ENCODE peak calls at places on chromosome 11, in four cellular contexts. U is IMR-90, O is H1, R is H9. X is an unnamed sample.

GRCh38 chr11:122754553-122755322 is 83.6 kb upstream of the CRTAM start:
- DNase-seq in U (no peak), O (peak), R (peak), X (peak)

GRCh38 chr11:130732476-130732875 is 183.8 kb downstream of the SNX19 start:
- DNase-seq in U (peak), O (no peak), R (no peak), X (no peak)

GRCh38 chr11:86126862-86127261 is 58.0 kb upstream of the PICALM start:
- DNase-seq in U (no peak), O (no peak), R (no peak), X (no peak)

GRCh38 chr11:111635706-111636045 is 33.4 kb downstream of the SIK2 start:
- DNase-seq in U (peak), O (no peak), R (no peak), X (no peak)

GRCh38 chr11:69086741-69087524 is 38.2 kb downstream of the TPCN2 start:
- DNase-seq in U (no peak), O (no peak), R (no peak), X (no peak)

GRCh38 chr11:83778598-83778997 is 492.4 kb upstream of the CCDC90B start:
- DNase-seq in U (no peak), O (no peak), R (no peak), X (no peak)

GRCh38 chr11:69425895-69426544 is 55.4 kb upstream of the LINC01488 start:
- DNase-seq in U (no peak), O (no peak), R (no peak), X (no peak)

GRCh38 chr11:12529041-12529440 is 145.2 kb upstream of the TEAD1 start:
- DNase-seq in U (no peak), O (no peak), R (no peak), X (no peak)

GRCh38 chr11:22539851-22540376 is 85.7 kb downstream of the FANCF start:
- DNase-seq in U (peak), O (no peak), R (no peak), X (peak)

GRCh38 chr11:134818531-134818930 is 406.5 kb upstream of the B3GAT1 start:
- DNase-seq in U (no peak), O (peak), R (peak), X (peak)

GRCh38 chr11:12629601-12630313 is 44.5 kb upstream of the TEAD1 start:
- DNase-seq in U (peak), O (no peak), R (no peak), X (no peak)

GRCh38 chr11:45617886-45618601 is 47.4 kb downstream of the CHST1 start:
- DNase-seq in U (no peak), O (no peak), R (no peak), X (peak)

GRCh38 chr11:12270215-12270797 is 107.1 kb upstream of the PARVA start:
- DNase-seq in U (no peak), O (no peak), R (no peak), X (no peak)

GRCh38 chr11:90423378-90423777 is 200.5 kb upstream of the CHORDC1 start:
- DNase-seq in U (no peak), O (no peak), R (no peak), X (no peak)

GRCh38 chr11:66864924-66865697 is 8.2 kb downstream of the LRFN4 start:
- DNase-seq in U (no peak), O (no peak), R (no peak), X (no peak)

GRCh38 chr11:22459053-22459452 is 120.9 kb downstream of the SLC17A6 start:
- DNase-seq in U (peak), O (no peak), R (no peak), X (peak)

GRCh38 chr11:120066738-120067303 is 71.1 kb downstream of the TRIM29 start:
- DNase-seq in U (no peak), O (no peak), R (no peak), X (no peak)

GRCh38 chr11:46286789-46287188 is 9.3 kb downstream of the CREB3L1 start:
- DNase-seq in U (no peak), O (no peak), R (no peak), X (no peak)

GRCh38 chr11:17244046-17244445 is 32.5 kb upstream of the NUCB2 start:
- DNase-seq in U (no peak), O (no peak), R (no peak), X (no peak)

GRCh38 chr11:57496109-57496820 is 19.2 kb downstream of the SLC43A1 start:
- DNase-seq in U (no peak), O (no peak), R (no peak), X (no peak)

GRCh38 chr11:102761646-102762238 is 18.7 kb downstream of the MMP10 start:
- DNase-seq in U (no peak), O (no peak), R (no peak), X (peak)

GRCh38 chr11:113106507-113106906 is 145.3 kb downstream of the NCAM1 start:
- DNase-seq in U (peak), O (no peak), R (no peak), X (no peak)

GRCh38 chr11:6911946-6912345 is 8.9 kb upstream of the OR2D3 start:
- DNase-seq in U (peak), O (no peak), R (no peak), X (no peak)

GRCh38 chr11:63765688-63766241 is 2.8 kb downstream of the ZFTA start:
- DNase-seq in U (no peak), O (no peak), R (no peak), X (no peak)

GRCh38 chr11:79083346-79083745 is 357.5 kb downstream of the TENM4 start:
- DNase-seq in U (peak), O (no peak), R (no peak), X (no peak)

GRCh38 chr11:29351301-29351873 is 665.4 kb downstream of the KCNA4 start:
- DNase-seq in U (no peak), O (no peak), R (no peak), X (no peak)

GRCh38 chr11:15667127-15667725 is 552.5 kb downstream of the INSC start:
- DNase-seq in U (peak), O (no peak), R (no peak), X (no peak)

GRCh38 chr11:65419773-65420481 is 2.7 kb upstream of the NEAT1 start:
- DNase-seq in U (peak), O (no peak), R (peak), X (peak)

GRCh38 chr11:41935795-41936194 is 476.3 kb upstream of the LRRC4C start:
- DNase-seq in U (no peak), O (no peak), R (no peak), X (no peak)

GRCh38 chr11:68932358-68932757 is 28.7 kb downstream of the IGHMBP2 start:
- DNase-seq in U (no peak), O (no peak), R (no peak), X (no peak)

GRCh38 chr11:18243783-18244362 is 4.6 kb downstream of the SAA2 start:
- DNase-seq in U (peak), O (peak), R (peak), X (peak)

GRCh38 chr11:113153847-113154246 is 160.5 kb upstream of the TTC12 start:
- DNase-seq in U (no peak), O (no peak), R (no peak), X (no peak)

GRCh38 chr11:76436020-76436419 is 8.8 kb upstream of the EMSY start:
- DNase-seq in U (peak), O (no peak), R (no peak), X (no peak)

GRCh38 chr11:8025816-8026215 is 38.7 kb downstream of the EIF3F start:
- DNase-seq in U (peak), O (no peak), R (no peak), X (no peak)

GRCh38 chr11:73513707-73514106 is 84.2 kb downstream of the FAM168A start:
- DNase-seq in U (no peak), O (no peak), R (no peak), X (no peak)

DNA sequence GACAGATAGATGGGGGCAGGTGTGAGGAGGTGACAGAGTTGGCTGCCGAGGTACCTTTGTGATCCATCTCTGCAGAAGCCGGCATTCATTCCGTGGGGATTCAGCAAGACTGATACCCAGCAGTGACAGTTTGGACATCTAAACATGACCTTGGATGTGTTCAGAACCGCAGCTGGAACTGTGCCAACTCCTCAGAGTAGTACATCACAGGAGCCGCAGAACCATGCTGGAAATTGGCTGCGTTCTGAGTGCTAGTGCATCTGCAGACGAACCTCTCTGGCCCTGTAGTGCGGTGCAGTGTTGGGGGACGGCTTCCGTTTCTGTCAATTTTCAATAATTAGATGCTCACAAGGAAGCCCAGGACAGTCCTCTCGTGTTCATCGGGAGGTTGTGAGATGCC is 772.1 kb downstream of the NTM start:
- DNase-seq in U (no peak), O (no peak), R (no peak), X (no peak)
- H4K5ac ChIP-seq in U (no peak), O (no peak), R (no peak), X (no peak)

GRCh38 chr11:117202386-117203068 is 3.4 kb downstream of the TAGLN start:
- DNase-seq in U (no peak), O (no peak), R (no peak), X (peak)
- H3K23ac ChIP-seq in U (peak), O (no peak), R (no peak), X (no peak)

GRCh38 chr11:1656061-1656441 is 26.5 kb downstream of the KRTAP5-5 start:
- DNase-seq in U (no peak), O (no peak), R (no peak), X (no peak)
- H4K5ac ChIP-seq in U (no peak), O (no peak), R (no peak), X (no peak)

GRCh38 chr11:34653031-34653430 is 32.1 kb downstream of the EHF start:
- DNase-seq in U (no peak), O (no peak), R (no peak), X (no peak)
- H3K23ac ChIP-seq in U (peak), O (no peak), R (no peak), X (no peak)

GRCh38 chr11:114478768-114479167 is 39.5 kb downstream of the REXO2 start:
- DNase-seq in U (no peak), O (no peak), R (peak), X (peak)
- H4K5ac ChIP-seq in U (no peak), O (peak), R (no peak), X (no peak)

DNA sequence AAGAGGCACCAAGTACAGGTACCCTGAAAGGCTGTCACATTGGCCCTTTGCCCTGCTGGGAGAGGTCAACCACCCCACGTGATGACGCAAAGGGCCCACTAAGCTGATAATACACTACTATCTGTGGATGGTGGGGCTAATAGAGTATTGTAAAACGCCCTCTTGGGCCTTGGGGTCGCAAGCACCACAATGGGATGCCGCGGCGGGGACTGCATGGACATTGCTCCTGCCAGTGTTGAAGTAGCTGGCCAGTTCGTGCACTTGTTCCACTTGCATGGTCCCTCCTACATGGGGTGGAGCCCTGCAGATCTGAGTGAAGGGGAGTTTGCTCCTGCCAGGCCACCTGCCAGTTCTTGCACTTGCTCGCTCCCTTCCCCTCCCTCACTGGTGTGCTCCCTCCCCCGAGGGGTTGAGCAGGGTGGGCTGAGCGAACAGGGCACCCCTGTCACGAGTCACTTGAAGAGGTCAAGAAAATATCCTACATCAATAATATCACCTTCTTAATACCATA is 1578.8 kb upstream of the RAG2 start:
- DNase-seq in U (no peak), O (no peak), R (no peak), X (no peak)
- H3K23ac ChIP-seq in U (no peak), O (no peak), R (no peak), X (no peak)

GRCh38 chr11:88375927-88376470 is 38.5 kb upstream of the CTSC start:
- DNase-seq in U (no peak), O (no peak), R (no peak), X (no peak)
- H4K5ac ChIP-seq in U (no peak), O (no peak), R (no peak), X (no peak)

GRCh38 chr11:1308745-1309497 is 511 bp downstream of the TOLLIP start:
- DNase-seq in U (no peak), O (no peak), R (no peak), X (no peak)
- H3K23ac ChIP-seq in U (no peak), O (no peak), R (no peak), X (no peak)

X was measured in mesendoderm.